ENCODE peak calls at places on chromosomes 13 and 19, in eight cellular contexts. B is activated T-cell treated with anti-CD3 and anti-CD28 coated beads for 1 hour; E is activated CD4-positive, alpha-beta T cell treated with anti-CD3 and anti-CD28 coated beads, Interleukin-2, amount 10 ng/mL, durations not matched to agents 7 days and 5 days; Q is T-helper 1 cell; I is T follicular helper cell; F is testis; R is NCI-H446; Y is epithelial cell of esophagus. S is an unnamed sample.

GRCh38 chr13:48108106-48108505 is 13.2 kb upstream of the MED4 start:
- DNase-seq in B (no peak), E (no peak), Q (no peak), I (no peak), F (no peak), R (no peak), Y (no peak), S (no peak)

GRCh38 chr19:4174895-4175668 is 7.3 kb downstream of the SIRT6 start:
- DNase-seq in B (no peak), E (no peak), Q (no peak), I (no peak), F (no peak), R (no peak), Y (no peak), S (no peak)

GRCh38 chr13:27097691-27098090 is 73.9 kb downstream of the USP12 start:
- DNase-seq in B (no peak), E (no peak), Q (no peak), I (no peak), F (no peak), R (no peak), Y (no peak), S (no peak)

GRCh38 chr19:10566658-10567410 is 1.0 kb upstream of the KRI1 start:
- DNase-seq in B (no peak), E (peak; percentile 74), Q (no peak), I (no peak), F (no peak), R (no peak), Y (no peak), S (no peak)

GRCh38 chr19:48844472-48844871 is 8.2 kb upstream of the HSD17B14 start:
- DNase-seq in B (no peak), E (no peak), Q (no peak), I (no peak), F (peak; percentile 56), R (peak; percentile 54), Y (peak; percentile 49), S (no peak)

GRCh38 chr19:44685877-44686276 is 13.1 kb upstream of the CEACAM16 start:
- DNase-seq in B (no peak), E (no peak), Q (no peak), I (no peak), F (no peak), R (no peak), Y (peak; percentile 40), S (no peak)

GRCh38 chr19:44623080-44623479 is 9.7 kb downstream of the IGSF23 start:
- DNase-seq in B (no peak), E (no peak), Q (no peak), I (no peak), F (no peak), R (no peak), Y (no peak), S (no peak)

GRCh38 chr19:53730391-53730790 is 93.7 kb downstream of the NLRP12 start:
- DNase-seq in B (no peak), E (no peak), Q (no peak), I (no peak), F (no peak), R (no peak), Y (no peak), S (no peak)

GRCh38 chr19:58543826-58544590 is at the start of gene TRIM28:
- DNase-seq in B (peak; percentile 100), E (peak; percentile 99), Q (peak; percentile 100), I (peak; percentile 100), F (peak; percentile 98), R (no peak), Y (peak; percentile 98), S (peak; percentile 98)

GRCh38 chr13:25462301-25463125 is 90.7 kb downstream of the ATP8A2 start:
- DNase-seq in B (no peak), E (no peak), Q (no peak), I (no peak), F (no peak), R (no peak), Y (peak; percentile 60), S (no peak)

GRCh38 chr13:106593131-106593530 is 25.2 kb upstream of the ARGLU1 start:
- DNase-seq in B (no peak), E (no peak), Q (no peak), I (no peak), F (no peak), R (no peak), Y (no peak), S (no peak)

GRCh38 chr19:31092189-31092753 is 257.0 kb downstream of the TSHZ3 start:
- DNase-seq in B (no peak), E (no peak), Q (no peak), I (no peak), F (no peak), R (no peak), Y (no peak), S (no peak)

GRCh38 chr19:3098515-3099346 is 4.6 kb downstream of the GNA11 start:
- DNase-seq in B (no peak), E (peak; percentile 44), Q (no peak), I (no peak), F (peak; percentile 59), R (no peak), Y (no peak), S (peak; percentile 68)

GRCh38 chr13:45398862-45399261 is 19.3 kb downstream of the SLC25A30 start:
- DNase-seq in B (peak; percentile 19), E (peak; percentile 74), Q (no peak), I (no peak), F (no peak), R (no peak), Y (no peak), S (no peak)

GRCh38 chr13:25908390-25908789 is 143.4 kb downstream of the SHISA2 start:
- DNase-seq in B (no peak), E (no peak), Q (no peak), I (no peak), F (no peak), R (no peak), Y (no peak), S (peak; percentile 91)

GRCh38 chr19:2167896-2168618 is 4.3 kb downstream of the DOT1L start:
- DNase-seq in B (no peak), E (no peak), Q (no peak), I (no peak), F (peak; percentile 65), R (no peak), Y (peak; percentile 32), S (peak; percentile 52)

GRCh38 chr19:30448386-30449130 is 76.4 kb downstream of the ZNF536 start:
- DNase-seq in B (no peak), E (no peak), Q (no peak), I (no peak), F (no peak), R (no peak), Y (no peak), S (no peak)

GRCh38 chr13:46684287-46685001 is 112.5 kb downstream of the ESD start:
- DNase-seq in B (no peak), E (no peak), Q (no peak), I (no peak), F (no peak), R (no peak), Y (no peak), S (no peak)

GRCh38 chr19:19746286-19747213 is 13.6 kb upstream of the ZNF14 start:
- DNase-seq in B (no peak), E (no peak), Q (no peak), I (no peak), F (peak; percentile 12), R (no peak), Y (no peak), S (no peak)

GRCh38 chr19:3285647-3286176 is 61.3 kb downstream of the CELF5 start:
- DNase-seq in B (peak; percentile 47), E (peak; percentile 41), Q (peak; percentile 46), I (peak; percentile 59), F (no peak), R (no peak), Y (no peak), S (no peak)

GRCh38 chr13:24270639-24271131 is 38.7 kb upstream of the C1QTNF9 start:
- DNase-seq in B (peak; percentile 40), E (peak; percentile 67), Q (peak; percentile 46), I (peak; percentile 37), F (peak; percentile 86), R (no peak), Y (peak; percentile 46), S (peak; percentile 89)

GRCh38 chr19:46211201-46211881 is 18.2 kb upstream of the IGFL1 start:
- DNase-seq in B (no peak), E (no peak), Q (no peak), I (no peak), F (peak; percentile 17), R (no peak), Y (peak; percentile 91), S (peak; percentile 62)

GRCh38 chr19:29006057-29006735 is 206.8 kb downstream of the UQCRFS1 start:
- DNase-seq in B (no peak), E (no peak), Q (no peak), I (no peak), F (no peak), R (no peak), Y (no peak), S (no peak)

GRCh38 chr13:111792956-111793355 is 274.0 kb upstream of the SOX1 start:
- DNase-seq in B (no peak), E (no peak), Q (no peak), I (no peak), F (no peak), R (no peak), Y (no peak), S (no peak)

GRCh38 chr19:10010247-10010691 is at the start of gene COL5A3:
- DNase-seq in B (no peak), E (no peak), Q (no peak), I (no peak), F (peak; percentile 46), R (no peak), Y (peak; percentile 50), S (no peak)

GRCh38 chr13:97822377-97822776 is 131.1 kb upstream of the IPO5 start:
- DNase-seq in B (no peak), E (no peak), Q (no peak), I (no peak), F (no peak), R (no peak), Y (no peak), S (no peak)

GRCh38 chr19:51311388-51312257 is at the start of gene IGLON5:
- DNase-seq in B (no peak), E (no peak), Q (no peak), I (no peak), F (peak; percentile 58), R (no peak), Y (no peak), S (no peak)

GRCh38 chr13:94795292-94795691 is 82.9 kb upstream of the SOX21 start:
- DNase-seq in B (no peak), E (no peak), Q (no peak), I (no peak), F (no peak), R (no peak), Y (no peak), S (no peak)

GRCh38 chr19:5966215-5966614 is 11.7 kb downstream of the RANBP3 start:
- DNase-seq in B (no peak), E (no peak), Q (no peak), I (no peak), F (no peak), R (no peak), Y (no peak), S (no peak)

GRCh38 chr13:49844191-49844590 is 51.7 kb upstream of the KPNA3 start:
- DNase-seq in B (no peak), E (no peak), Q (no peak), I (no peak), F (no peak), R (no peak), Y (no peak), S (no peak)

GRCh38 chr19:35882074-35882832 is 13.9 kb downstream of the APLP1 start:
- DNase-seq in B (no peak), E (peak; percentile 78), Q (no peak), I (peak; percentile 20), F (peak; percentile 41), R (peak; percentile 87), Y (peak; percentile 83), S (peak; percentile 39)

GRCh38 chr19:53037101-53038097 is 7.1 kb upstream of the ERVV-2 start:
- DNase-seq in B (no peak), E (peak; percentile 21), Q (no peak), I (no peak), F (peak; percentile 93), R (no peak), Y (peak; percentile 73), S (peak; percentile 42)